ENCODE peak calls at places on chromosome 19, in five cellular contexts. U is CD4-positive, alpha-beta memory T cell; Q is PC-3; N is CD8-positive, alpha-beta T cell; B is CD4-positive, CD25-positive, alpha-beta regulatory T cell. E is an unnamed sample.
A peak's percentile ranks its signal among the peaks of the same experiment; 100 is the strongest.

GRCh38 chr19:33580645-33581037 is 41.1 kb upstream of the CHST8 start:
- DNase-seq in U (no peak), B (no peak), N (no peak), Q (peak; percentile 17), E (no peak)

GRCh38 chr19:18850560-18851375 is 19.0 kb downstream of the UPF1 start:
- DNase-seq in Q (no peak), N (no peak), B (no peak), U (peak; percentile 6), E (no peak)

GRCh38 chr19:19294914-19295313 is 21.8 kb upstream of the TM6SF2 start:
- DNase-seq in U (no peak), B (no peak), N (no peak), Q (no peak), E (no peak)

GRCh38 chr19:41321600-41322270 is 11.8 kb downstream of the CCDC97 start:
- DNase-seq in U (peak; percentile 35), B (no peak), Q (peak; percentile 41), N (no peak), E (no peak)

GRCh38 chr19:9323557-9323918 is 441 bp upstream of the ZNF559 start:
- DNase-seq in Q (peak; percentile 50), U (no peak), B (peak; percentile 34), N (no peak), E (no peak)

GRCh38 chr19:41426116-41426841 is 895 bp downstream of the B3GNT8 start:
- DNase-seq in Q (no peak), N (no peak), U (no peak), B (no peak), E (no peak)

GRCh38 chr19:6452899-6453298 is 6.7 kb downstream of the SLC25A23 start:
- DNase-seq in U (no peak), B (no peak), N (no peak), Q (no peak), E (no peak)

GRCh38 chr19:1269478-1270167 is 491 bp downstream of the CIRBP start:
- DNase-seq in B (peak; percentile 82), U (peak; percentile 85), N (peak; percentile 94), Q (peak; percentile 78), E (peak; percentile 82)

GRCh38 chr19:30556230-30556711 is 184.1 kb downstream of the ZNF536 start:
- DNase-seq in N (no peak), Q (no peak), U (no peak), B (no peak), E (no peak)

GRCh38 chr19:17686592-17687042 is 1.5 kb downstream of the UNC13A start:
- DNase-seq in Q (peak; percentile 39), B (no peak), U (no peak), N (no peak), E (no peak)

GRCh38 chr19:18397242-18398202 is at the start of gene LRRC25:
- DNase-seq in Q (no peak), U (no peak), N (no peak), B (no peak), E (no peak)

GRCh38 chr19:3119071-3119781 is 16.6 kb upstream of the GNA15 start:
- DNase-seq in Q (no peak), U (no peak), N (no peak), B (no peak), E (no peak)

GRCh38 chr19:6579450-6580178 is 11.3 kb downstream of the CD70 start:
- DNase-seq in B (no peak), Q (no peak), N (no peak), U (no peak), E (no peak)

GRCh38 chr19:54523403-54523802 is 20.8 kb downstream of the LAIR2 start:
- DNase-seq in B (no peak), U (no peak), N (no peak), Q (peak; percentile 88), E (no peak)

GRCh38 chr19:7722231-7722651 is 9.7 kb downstream of the CLEC4G start:
- DNase-seq in U (no peak), B (no peak), N (no peak), Q (no peak), E (no peak)

GRCh38 chr19:30310806-30311121 is 61.4 kb upstream of the ZNF536 start:
- DNase-seq in U (no peak), N (no peak), Q (no peak), B (no peak), E (no peak)

GRCh38 chr19:44308011-44308410 is 3.2 kb upstream of the ZNF235 start:
- DNase-seq in N (no peak), U (no peak), Q (peak; percentile 14), B (no peak), E (no peak)

GRCh38 chr19:1213391-1214286 is 8.1 kb downstream of the STK11 start:
- DNase-seq in Q (no peak), B (peak; percentile 46), N (no peak), U (peak; percentile 87), E (peak; percentile 50)

GRCh38 chr19:45179063-45179847 is 671 bp downstream of the BLOC1S3 start:
- DNase-seq in B (peak; percentile 28), U (peak; percentile 66), N (no peak), Q (peak; percentile 30), E (no peak)

GRCh38 chr19:41427647-41428480 is 690 bp upstream of the B3GNT8 start:
- DNase-seq in B (peak; percentile 23), Q (no peak), U (peak; percentile 81), N (peak; percentile 69), E (no peak)

GRCh38 chr19:53192771-53193533 is at the start of gene ZNF665:
- DNase-seq in N (peak; percentile 83), U (peak; percentile 89), Q (peak; percentile 76), B (peak; percentile 74), E (peak; percentile 58)

GRCh38 chr19:13843104-13843921 is 33.6 kb upstream of the NANOS3 start:
- DNase-seq in N (no peak), B (no peak), U (no peak), Q (peak; percentile 92), E (no peak)

GRCh38 chr19:999379-999719 is 870 bp upstream of the GRIN3B start:
- DNase-seq in Q (no peak), U (no peak), B (no peak), N (no peak), E (no peak)

GRCh38 chr19:54420383-54421168 is 5.3 kb downstream of the TTYH1 start:
- DNase-seq in N (no peak), U (no peak), Q (no peak), B (no peak), E (no peak)

GRCh38 chr19:29662604-29663404 is 2.5 kb upstream of the PLEKHF1 start:
- DNase-seq in N (no peak), U (no peak), Q (peak; percentile 70), B (no peak), E (no peak)

GRCh38 chr19:33096005-33096404 is 15.0 kb downstream of the GPATCH1 start:
- DNase-seq in Q (no peak), N (no peak), B (no peak), U (no peak), E (no peak)

GRCh38 chr19:27955484-27955883 is 1257.5 kb downstream of the UQCRFS1 start:
- DNase-seq in U (no peak), B (no peak), N (no peak), Q (no peak), E (no peak)

GRCh38 chr19:2123682-2124387 is 27.1 kb downstream of the IZUMO4 start:
- DNase-seq in Q (no peak), N (no peak), U (no peak), B (no peak), E (no peak)

GRCh38 chr19:53123400-53123799 is 9.3 kb downstream of the ZNF415 start:
- DNase-seq in Q (no peak), U (no peak), N (no peak), B (no peak), E (no peak)

GRCh38 chr19:35318679-35319448 is 10.1 kb upstream of the CD22 start:
- DNase-seq in N (no peak), Q (peak; percentile 93), B (no peak), U (no peak), E (no peak)

GRCh38 chr19:10431943-10432735 is 11.8 kb downstream of the PDE4A start:
- DNase-seq in U (peak; percentile 82), B (peak; percentile 70), N (peak; percentile 77), Q (peak; percentile 42), E (peak; percentile 74)

GRCh38 chr19:41364546-41365391 is 820 bp upstream of the B9D2 start:
- DNase-seq in B (no peak), U (no peak), Q (no peak), N (no peak), E (no peak)

GRCh38 chr19:14059093-14059480 is 2.8 kb downstream of the PALM3 start:
- DNase-seq in B (no peak), U (no peak), N (peak; percentile 60), Q (no peak), E (peak; percentile 46)

DNA sequence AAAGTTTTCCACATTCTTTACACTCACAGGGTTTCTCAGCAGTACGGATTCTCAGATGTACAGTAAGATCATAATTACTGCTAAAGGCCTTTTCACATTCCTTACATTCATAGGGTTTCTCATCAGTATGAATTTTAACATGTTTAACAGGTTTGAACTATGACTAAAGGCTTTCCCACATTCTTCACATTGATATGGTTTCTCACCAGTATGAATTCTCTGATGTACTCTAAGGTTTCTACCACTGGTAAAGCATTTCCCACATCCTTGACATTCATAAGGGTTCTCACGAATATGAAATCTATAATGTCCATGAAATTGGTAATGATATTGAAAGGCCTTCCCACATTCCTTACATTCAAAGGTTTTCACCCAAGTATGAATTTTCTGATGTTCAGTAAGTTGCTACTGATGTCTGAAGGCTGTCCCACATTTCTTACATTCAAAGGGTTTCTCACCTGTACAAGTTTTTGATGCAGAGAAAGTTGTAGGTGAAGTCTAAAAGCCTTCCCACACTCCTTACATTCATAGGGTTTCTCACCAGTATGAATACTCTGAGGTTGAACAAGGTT is 22.0 kb downstream of the ZNF780B start:
- DNase-seq in B (no peak), U (no peak), Q (no peak), N (no peak), E (no peak)
- H3K9me3 ChIP-seq in B (peaks cover 86% of the 10 kb centered on the region), U (peaks cover 4% of the 10 kb centered on the region), Q (peaks cover 33% of the 10 kb centered on the region), N (peaks cover 58% of the 10 kb centered on the region), E (peaks cover 25% of the 10 kb centered on the region)

GRCh38 chr19:58268344-58268743 is 10.4 kb upstream of the ZNF8 start:
- DNase-seq in B (no peak), N (no peak), Q (no peak), U (no peak), E (no peak)
- H3K9me3 ChIP-seq in B (peaks cover 93% of the 10 kb centered on the region), N (peaks cover 43% of the 10 kb centered on the region), Q (peaks cover 51% of the 10 kb centered on the region), U (peaks cover 7% of the 10 kb centered on the region), E (peaks cover 21% of the 10 kb centered on the region)

DNA sequence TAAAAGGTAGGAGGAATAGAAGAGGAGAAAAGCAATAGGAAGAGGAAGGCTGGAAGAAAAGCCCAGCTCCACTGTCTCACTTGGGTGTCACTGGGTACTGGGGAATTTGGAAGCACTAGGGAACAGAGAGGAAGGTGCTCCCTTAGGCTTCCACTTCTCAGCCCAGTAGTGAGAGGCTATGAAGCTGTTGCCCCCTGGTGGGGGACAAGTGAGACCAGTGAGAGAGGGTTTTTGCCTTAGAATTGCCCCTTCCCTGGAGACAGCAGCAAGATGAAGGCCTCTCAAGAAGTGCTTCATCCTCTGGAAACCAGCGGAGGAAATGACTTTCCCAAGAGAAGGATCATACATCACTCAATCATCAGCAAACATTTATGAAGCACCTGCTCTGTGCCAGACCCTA is 4.7 kb upstream of the ZNF606 start:
- DNase-seq in U (no peak), Q (no peak), N (no peak), B (no peak), E (no peak)
- H3K9me3 ChIP-seq in U (peaks cover 18% of the 10 kb centered on the region), Q (peaks cover 60% of the 10 kb centered on the region), N (peaks cover 33% of the 10 kb centered on the region), B (peaks cover 90% of the 10 kb centered on the region), E (peaks cover 28% of the 10 kb centered on the region)

GRCh38 chr19:58002384-58003152 is at the start of gene ZNF606:
- DNase-seq in B (peak; percentile 77), Q (peak; percentile 81), U (peak; percentile 83), N (peak; percentile 90), E (peak; percentile 75)
- H3K9me3 ChIP-seq in B (peaks cover 64% of the 10 kb centered on the region), Q (peaks cover 74% of the 10 kb centered on the region), U (peaks cover 7% of the 10 kb centered on the region), N (peaks cover 22% of the 10 kb centered on the region), E (peaks cover 26% of the 10 kb centered on the region)

E was measured in T-helper 17 cell.